ENCODE peak calls at places on chromosomes 11 and 22, in eight cellular contexts. One of them, this sample, is unnamed.

GRCh38 chr11:72755794-72756285 is 3.6 kb upstream of the ARAP1 start:
- DNase-seq in tibial nerve: no peak
- DNase-seq in cardiac muscle cell: no peak
- DNase-seq in stomach: no peak
- DNase-seq in fibroblast of lung: no peak
- DNase-seq in lung: no peak
- DNase-seq in thoracic aorta: no peak
- DNase-seq in GM23338: no peak
- DNase-seq in this sample: no peak

GRCh38 chr11:26649884-26650283 is 72.0 kb downstream of the SLC5A12 start:
- DNase-seq in tibial nerve: no peak
- DNase-seq in cardiac muscle cell: peak; percentile 71
- DNase-seq in stomach: peak; percentile 58
- DNase-seq in fibroblast of lung: peak; percentile 81
- DNase-seq in lung: peak; percentile 65
- DNase-seq in thoracic aorta: no peak
- DNase-seq in GM23338: peak; percentile 86
- DNase-seq in this sample: peak; percentile 14

GRCh38 chr11:91373497-91373896 is 851.1 kb upstream of the FAT3 start:
- DNase-seq in tibial nerve: no peak
- DNase-seq in cardiac muscle cell: no peak
- DNase-seq in stomach: no peak
- DNase-seq in fibroblast of lung: no peak
- DNase-seq in lung: no peak
- DNase-seq in thoracic aorta: no peak
- DNase-seq in GM23338: peak; percentile 44
- DNase-seq in this sample: no peak

GRCh38 chr11:111406589-111406988 is 27.5 kb upstream of the POU2AF1 start:
- DNase-seq in tibial nerve: no peak
- DNase-seq in cardiac muscle cell: no peak
- DNase-seq in stomach: no peak
- DNase-seq in fibroblast of lung: no peak
- DNase-seq in lung: no peak
- DNase-seq in thoracic aorta: no peak
- DNase-seq in GM23338: no peak
- DNase-seq in this sample: no peak

GRCh38 chr22:41001722-41002122 is 50.5 kb downstream of the RBX1 start:
- DNase-seq in tibial nerve: no peak
- DNase-seq in cardiac muscle cell: no peak
- DNase-seq in stomach: no peak
- DNase-seq in fibroblast of lung: peak; percentile 7
- DNase-seq in lung: no peak
- DNase-seq in thoracic aorta: no peak
- DNase-seq in GM23338: no peak
- DNase-seq in this sample: no peak

GRCh38 chr22:28009272-28009827 is 90.3 kb upstream of the PITPNB start:
- DNase-seq in tibial nerve: peak; percentile 45
- DNase-seq in cardiac muscle cell: peak; percentile 88
- DNase-seq in stomach: peak; percentile 75
- DNase-seq in fibroblast of lung: peak; percentile 80
- DNase-seq in lung: peak; percentile 81
- DNase-seq in thoracic aorta: peak; percentile 24
- DNase-seq in GM23338: peak; percentile 87
- DNase-seq in this sample: peak; percentile 77

GRCh38 chr11:70580036-70580805 is 181.9 kb downstream of the CTTN start:
- DNase-seq in tibial nerve: no peak
- DNase-seq in cardiac muscle cell: peak; percentile 79
- DNase-seq in stomach: no peak
- DNase-seq in fibroblast of lung: no peak
- DNase-seq in lung: no peak
- DNase-seq in thoracic aorta: no peak
- DNase-seq in GM23338: no peak
- DNase-seq in this sample: no peak

GRCh38 chr11:58658553-58659080 is 36.2 kb downstream of the CNTF start:
- DNase-seq in tibial nerve: no peak
- DNase-seq in cardiac muscle cell: no peak
- DNase-seq in stomach: no peak
- DNase-seq in fibroblast of lung: no peak
- DNase-seq in lung: no peak
- DNase-seq in thoracic aorta: no peak
- DNase-seq in GM23338: no peak
- DNase-seq in this sample: no peak

GRCh38 chr11:35242843-35243242 is 103.9 kb downstream of the CD44 start:
- DNase-seq in tibial nerve: no peak
- DNase-seq in cardiac muscle cell: no peak
- DNase-seq in stomach: no peak
- DNase-seq in fibroblast of lung: no peak
- DNase-seq in lung: no peak
- DNase-seq in thoracic aorta: no peak
- DNase-seq in GM23338: no peak
- DNase-seq in this sample: no peak

GRCh38 chr11:3037041-3037944 is 19.9 kb downstream of the CARS1 start:
- DNase-seq in tibial nerve: peak; percentile 79
- DNase-seq in cardiac muscle cell: peak; percentile 92
- DNase-seq in stomach: peak; percentile 87
- DNase-seq in fibroblast of lung: peak; percentile 73
- DNase-seq in lung: peak; percentile 68
- DNase-seq in thoracic aorta: peak; percentile 58
- DNase-seq in GM23338: peak; percentile 96
- DNase-seq in this sample: peak; percentile 83

DNA sequence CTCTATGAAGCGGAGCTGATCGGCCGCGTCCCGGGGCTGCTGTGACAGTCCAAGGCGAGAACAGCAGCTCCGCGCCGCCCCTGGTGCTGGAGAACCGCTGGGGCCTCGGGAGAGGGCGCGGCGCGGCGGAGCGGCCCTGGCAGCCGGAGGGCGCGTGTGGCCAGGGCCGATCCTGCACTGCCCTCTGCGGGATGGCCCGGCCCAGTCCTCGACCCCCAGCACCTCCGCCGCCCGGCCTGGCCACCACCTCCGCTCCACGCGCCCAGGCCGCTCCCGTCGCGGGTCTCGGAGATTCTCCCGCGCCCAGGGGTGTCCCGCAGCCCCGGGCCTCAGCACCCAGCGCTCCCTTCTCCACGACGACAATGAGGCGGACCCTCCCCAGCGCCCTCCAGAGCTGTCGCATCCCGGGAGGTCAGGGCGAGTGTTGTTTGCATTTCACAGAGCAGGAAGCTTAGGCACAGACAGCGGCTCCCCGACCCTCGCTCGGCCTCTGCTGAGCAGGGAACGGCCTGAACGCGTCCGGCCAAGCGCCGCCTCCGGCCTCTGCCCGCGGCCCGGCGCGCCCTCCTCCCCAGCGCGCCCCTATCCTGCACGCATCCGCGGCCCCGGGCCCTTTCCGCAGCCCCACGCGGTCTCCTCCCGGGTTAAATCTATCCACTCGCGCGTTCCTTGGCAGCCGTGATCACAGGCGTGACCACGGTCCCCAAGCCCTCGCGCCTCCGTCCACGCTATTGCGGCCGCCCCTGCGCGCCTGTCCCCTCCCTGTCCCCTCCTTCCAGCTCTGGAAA is 109.7 kb downstream of the WNT7B start:
- DNase-seq in tibial nerve: no peak
- DNase-seq in cardiac muscle cell: peak; percentile 70
- DNase-seq in stomach: peak; percentile 23
- DNase-seq in fibroblast of lung: peak; percentile 23
- DNase-seq in lung: no peak
- DNase-seq in thoracic aorta: no peak
- DNase-seq in GM23338: peak; percentile 72
- DNase-seq in this sample: peak; percentile 24
- H3K4me3 ChIP-seq in tibial nerve: no peak overlapping the region
- H3K4me3 ChIP-seq in cardiac muscle cell: peak overlapping the region; percentile 17
- H3K4me3 ChIP-seq in stomach: peak overlapping the region; percentile 23
- H3K4me3 ChIP-seq in fibroblast of lung: no peak overlapping the region
- H3K4me3 ChIP-seq in lung: no peak overlapping the region
- H3K4me3 ChIP-seq in thoracic aorta: peak overlapping the region; percentile 50
- H3K4me3 ChIP-seq in GM23338: peak overlapping the region; percentile 66
- H3K4me3 ChIP-seq in this sample: peak overlapping the region; percentile 28

GRCh38 chr11:8756201-8756600 is 73.6 kb downstream of the RPL27A start:
- DNase-seq in tibial nerve: no peak
- DNase-seq in cardiac muscle cell: no peak
- DNase-seq in stomach: no peak
- DNase-seq in fibroblast of lung: peak; percentile 15
- DNase-seq in lung: no peak
- DNase-seq in thoracic aorta: no peak
- DNase-seq in GM23338: no peak
- DNase-seq in this sample: no peak
- H3K27ac ChIP-seq in tibial nerve: peak overlapping the region; percentile 28
- H3K27ac ChIP-seq in cardiac muscle cell: no peak overlapping the region
- H3K27ac ChIP-seq in stomach: peak overlapping the region; percentile 61
- H3K27ac ChIP-seq in fibroblast of lung: no peak overlapping the region
- H3K27ac ChIP-seq in lung: peak overlapping the region; percentile 12
- H3K27ac ChIP-seq in thoracic aorta: peak overlapping the region; percentile 73
- H3K27ac ChIP-seq in GM23338: no peak overlapping the region
- H3K27ac ChIP-seq in this sample: peak overlapping the region; percentile 59

GRCh38 chr22:37892566-37893338 is 13.3 kb upstream of the MICALL1 start:
- DNase-seq in tibial nerve: no peak
- DNase-seq in cardiac muscle cell: no peak
- DNase-seq in stomach: peak; percentile 85
- DNase-seq in fibroblast of lung: peak; percentile 64
- DNase-seq in lung: peak; percentile 65
- DNase-seq in thoracic aorta: peak; percentile 33
- DNase-seq in GM23338: no peak
- DNase-seq in this sample: peak; percentile 66
- H3K4me1 ChIP-seq in tibial nerve: peaks cover 37% of the 10 kb centered on the region
- H3K4me1 ChIP-seq in cardiac muscle cell: peaks cover 31% of the 10 kb centered on the region
- H3K4me1 ChIP-seq in stomach: peaks cover 72% of the 10 kb centered on the region
- H3K4me1 ChIP-seq in fibroblast of lung: peaks cover 8% of the 10 kb centered on the region
- H3K4me1 ChIP-seq in lung: peaks cover 23% of the 10 kb centered on the region
- H3K4me1 ChIP-seq in thoracic aorta: peaks cover 8% of the 10 kb centered on the region
- H3K4me1 ChIP-seq in GM23338: peaks cover 31% of the 10 kb centered on the region
- H3K4me1 ChIP-seq in this sample: peaks cover 2% of the 10 kb centered on the region

GRCh38 chr11:1852885-1853284 is at the start of gene LSP1:
- DNase-seq in tibial nerve: no peak
- DNase-seq in cardiac muscle cell: no peak
- DNase-seq in stomach: peak; percentile 57
- DNase-seq in fibroblast of lung: no peak
- DNase-seq in lung: no peak
- DNase-seq in thoracic aorta: no peak
- DNase-seq in GM23338: no peak
- DNase-seq in this sample: peak; percentile 25
- H3K4me3 ChIP-seq in tibial nerve: no peak within 1 kb of the TSS
- H3K4me3 ChIP-seq in cardiac muscle cell: no peak within 1 kb of the TSS
- H3K4me3 ChIP-seq in stomach: peak within 1 kb of the TSS; percentile 25
- H3K4me3 ChIP-seq in fibroblast of lung: no peak within 1 kb of the TSS
- H3K4me3 ChIP-seq in lung: peak within 1 kb of the TSS; percentile 30
- H3K4me3 ChIP-seq in thoracic aorta: peak within 1 kb of the TSS; percentile 56
- H3K4me3 ChIP-seq in GM23338: no peak within 1 kb of the TSS
- H3K4me3 ChIP-seq in this sample: no peak within 1 kb of the TSS

This sample was measured in heart right ventricle.